ENCODE peak calls at places on chromosome 16, in four cellular contexts. T is HTR-8/SVneo, M is astrocyte of the spinal cord, U is NCI-H1417. P is an unnamed sample.

GRCh38 chr16:88764913-88765349 is 20.1 kb downstream of the PIEZO1 start:
- DNase-seq in U (no peak), T (peak; percentile 51), M (no peak), P (no peak)

GRCh38 chr16:68823401-68823800 is 19.9 kb upstream of the TANGO6 start:
- DNase-seq in T (peak; percentile 85), M (peak; percentile 79), U (no peak), P (peak; percentile 11)

GRCh38 chr16:72897707-72898106 is 150.2 kb downstream of the ZFHX3 start:
- DNase-seq in U (no peak), T (no peak), M (no peak), P (no peak)

GRCh38 chr16:57998484-57998883 is 2.0 kb downstream of the ZNF319 start:
- DNase-seq in M (no peak), U (no peak), T (no peak), P (no peak)

GRCh38 chr16:75957870-75958269 is 231.6 kb upstream of the CPHXL start:
- DNase-seq in M (no peak), U (no peak), T (no peak), P (no peak)

GRCh38 chr16:1424028-1424427 is 3.5 kb upstream of the UQCC4 start:
- DNase-seq in T (no peak), M (no peak), U (peak; percentile 47), P (no peak)

GRCh38 chr16:986411-986810 is 4.8 kb downstream of the SOX8 start:
- DNase-seq in M (no peak), T (no peak), U (no peak), P (no peak)

GRCh38 chr16:21097151-21097550 is 53.5 kb downstream of the DNAH3 start:
- DNase-seq in T (no peak), M (peak; percentile 28), U (no peak), P (no peak)